ENCODE peak calls at places on chromosomes 12 and 14, in eight cellular contexts. K is ovary, C is breast epithelium, B is IMR-90, V is adrenal gland, W is GM12878, D is stomach, I is tibial nerve. J is an unnamed sample.
A peak's percentile ranks its signal among the peaks of the same experiment; 100 is the strongest.

GRCh38 chr12:96383991-96384390 is 16.2 kb downstream of the CDK17 start:
- DNase-seq in K (no peak), C (no peak), B (no peak), V (no peak), W (no peak), D (no peak), I (no peak), J (no peak)

GRCh38 chr14:33979613-33980276 is 28.9 kb upstream of the EGLN3 start:
- DNase-seq in K (no peak), C (no peak), B (no peak), V (no peak), W (peak; percentile 43), D (no peak), I (no peak), J (no peak)

GRCh38 chr12:2691001-2691339 is 103.8 kb upstream of the FKBP4 start:
- DNase-seq in K (no peak), C (no peak), B (peak; percentile 7), V (peak; percentile 22), W (no peak), D (no peak), I (no peak), J (no peak)

GRCh38 chr14:103483600-103483999 is 39.0 kb downstream of the CKB start:
- DNase-seq in K (no peak), C (no peak), B (peak; percentile 98), V (peak; percentile 84), W (no peak), D (peak; percentile 34), I (no peak), J (no peak)

GRCh38 chr12:53991077-53991460 is 6.1 kb downstream of the HOXC10 start:
- DNase-seq in K (no peak), C (no peak), B (no peak), V (no peak), W (no peak), D (no peak), I (no peak), J (no peak)

GRCh38 chr12:62767946-62768345 is 167.0 kb downstream of the PPM1H start:
- DNase-seq in K (no peak), C (no peak), B (no peak), V (no peak), W (no peak), D (no peak), I (no peak), J (no peak)

GRCh38 chr12:124039276-124039675 is 66.3 kb downstream of the ZNF664 start:
- DNase-seq in K (no peak), C (no peak), B (peak; percentile 57), V (no peak), W (no peak), D (no peak), I (no peak), J (no peak)

GRCh38 chr12:108525681-108526080 is 10.6 kb downstream of the FICD start:
- DNase-seq in K (no peak), C (no peak), B (peak; percentile 86), V (peak; percentile 45), W (no peak), D (no peak), I (no peak), J (no peak)

GRCh38 chr12:109299849-109300248 is 9.2 kb downstream of the FOXN4 start:
- DNase-seq in K (no peak), C (no peak), B (no peak), V (no peak), W (no peak), D (no peak), I (no peak), J (no peak)

GRCh38 chr12:80634903-80635302 is 72.5 kb upstream of the MYF6 start:
- DNase-seq in K (no peak), C (no peak), B (no peak), V (no peak), W (no peak), D (no peak), I (no peak), J (no peak)

GRCh38 chr12:30457621-30458289 is 237.9 kb downstream of the IPO8 start:
- DNase-seq in K (no peak), C (no peak), B (peak; percentile 64), V (peak; percentile 10), W (no peak), D (no peak), I (peak; percentile 11), J (no peak)

GRCh38 chr14:68335312-68335711 is 457.6 kb downstream of the ZFP36L1 start:
- DNase-seq in K (no peak), C (no peak), B (no peak), V (no peak), W (no peak), D (no peak), I (no peak), J (no peak)

GRCh38 chr12:47990351-47991105 is 13.7 kb downstream of the COL2A1 start:
- DNase-seq in K (peak; percentile 6), C (peak; percentile 2), B (peak; percentile 35), V (no peak), W (peak; percentile 58), D (no peak), I (no peak), J (no peak)

GRCh38 chr14:47536341-47536740 is 139.1 kb downstream of the MDGA2 start:
- DNase-seq in K (no peak), C (no peak), B (no peak), V (no peak), W (no peak), D (no peak), I (no peak), J (no peak)

GRCh38 chr12:11706509-11707331 is 57.2 kb downstream of the ETV6 start:
- DNase-seq in K (no peak), C (no peak), B (peak; percentile 39), V (no peak), W (no peak), D (no peak), I (no peak), J (no peak)

GRCh38 chr12:16307843-16308475 is 30.5 kb upstream of the SLC15A5 start:
- DNase-seq in K (no peak), C (no peak), B (no peak), V (no peak), W (no peak), D (no peak), I (no peak), J (no peak)

GRCh38 chr14:69710378-69710777 is 56.6 kb upstream of the SRSF5 start:
- DNase-seq in K (no peak), C (no peak), B (no peak), V (no peak), W (no peak), D (no peak), I (no peak), J (no peak)

GRCh38 chr14:69712217-69712565 is 54.8 kb upstream of the SRSF5 start:
- DNase-seq in K (no peak), C (no peak), B (no peak), V (no peak), W (no peak), D (no peak), I (no peak), J (no peak)

GRCh38 chr14:69711471-69712216 is 55.3 kb upstream of the SRSF5 start:
- DNase-seq in K (no peak), C (no peak), B (no peak), V (peak; percentile 40), W (no peak), D (no peak), I (no peak), J (no peak)

GRCh38 chr14:69712637-69713088 is 54.3 kb upstream of the SRSF5 start:
- DNase-seq in K (peak; percentile 33), C (no peak), B (no peak), V (peak; percentile 64), W (no peak), D (peak; percentile 70), I (peak; percentile 44), J (no peak)

DNA sequence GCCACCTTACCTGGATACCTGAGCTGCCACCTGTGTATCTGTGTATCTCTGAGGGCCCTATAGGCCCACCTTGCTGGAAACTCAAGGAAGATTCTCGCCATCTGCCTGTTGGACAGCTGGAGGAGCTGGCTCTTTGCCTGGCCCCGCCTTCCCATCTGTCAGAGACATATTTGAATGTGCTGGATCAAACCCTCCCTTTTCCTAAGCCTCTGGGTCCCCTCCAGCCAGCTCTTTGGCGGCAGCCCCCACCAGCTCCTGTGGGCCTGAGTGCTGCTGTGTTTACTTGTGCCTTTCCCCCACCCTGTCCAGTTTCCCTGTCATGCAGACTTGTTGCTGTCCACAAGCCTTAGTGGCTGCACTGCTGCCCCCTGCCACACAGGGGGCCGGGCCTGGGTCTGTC is 55.9 kb upstream of the SRSF5 start:
- DNase-seq in K (peak; percentile 71), C (no peak), B (peak; percentile 17), V (peak; percentile 44), W (no peak), D (no peak), I (no peak), J (no peak)
- H3K27ac ChIP-seq in K (no peak overlapping the region), C (peak overlapping the region; percentile 85), B (no peak overlapping the region), V (peak overlapping the region; percentile 64), W (no peak overlapping the region), D (peak overlapping the region; percentile 67), I (no peak overlapping the region), J (peak overlapping the region; percentile 82)

GRCh38 chr12:52027085-52027843 is 20.5 kb downstream of the TAMALIN start:
- DNase-seq in K (no peak), C (no peak), B (no peak), V (no peak), W (no peak), D (no peak), I (no peak), J (no peak)

GRCh38 chr12:52025301-52026172 is 18.8 kb downstream of the TAMALIN start:
- DNase-seq in K (peak; percentile 93), C (peak; percentile 84), B (peak; percentile 77), V (peak; percentile 94), W (peak; percentile 45), D (peak; percentile 90), I (peak; percentile 97), J (no peak)

GRCh38 chr12:52023182-52023975 is 16.6 kb downstream of the TAMALIN start:
- DNase-seq in K (peak; percentile 91), C (peak; percentile 90), B (peak; percentile 56), V (peak; percentile 89), W (no peak), D (peak; percentile 93), I (peak; percentile 88), J (no peak)

GRCh38 chr12:52023976-52024688 is 17.4 kb downstream of the TAMALIN start:
- DNase-seq in K (no peak), C (no peak), B (no peak), V (no peak), W (no peak), D (no peak), I (no peak), J (no peak)

GRCh38 chr12:52026267-52026666 is 19.5 kb downstream of the TAMALIN start:
- DNase-seq in K (no peak), C (no peak), B (no peak), V (no peak), W (no peak), D (no peak), I (no peak), J (no peak)
- H3K36me3 ChIP-seq in K (no peaks in the 10 kb centered on the region), C (no peaks in the 10 kb centered on the region), B (no peaks in the 10 kb centered on the region), V (no peaks in the 10 kb centered on the region), W (no peaks in the 10 kb centered on the region), D (no peaks in the 10 kb centered on the region), I (no peaks in the 10 kb centered on the region), J (no peaks in the 10 kb centered on the region)

GRCh38 chr14:99479903-99480855 is 480 bp downstream of the SETD3 start:
- DNase-seq in K (peak; percentile 56), C (peak; percentile 55), B (peak; percentile 65), V (peak; percentile 72), W (no peak), D (peak; percentile 54), I (peak; percentile 31), J (peak; percentile 49)
- TF ChIP-seq POLR2A in K (peak; percentile 43), C (no peak), B (peak; percentile 66), V (no peak), W (peak; percentile 59), D (no peak), I (no peak), J (no peak)

DNA sequence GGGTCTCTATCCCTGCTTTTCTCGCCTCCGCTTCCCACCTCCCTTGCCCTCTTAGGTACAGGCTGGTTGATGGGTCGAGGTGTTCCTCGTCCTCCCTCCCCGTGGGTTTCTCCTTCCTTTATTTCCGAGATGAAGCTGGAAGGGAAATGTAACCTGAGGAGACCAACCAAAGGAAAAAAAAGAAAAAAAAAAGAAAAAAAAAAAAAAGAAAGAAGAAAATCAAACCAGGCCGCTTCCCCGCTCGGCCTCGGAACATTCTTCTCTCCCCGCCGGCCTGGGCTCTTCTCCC is 1.7 kb upstream of the NFATC4 start:
- DNase-seq in K (no peak), C (no peak), B (no peak), V (no peak), W (no peak), D (no peak), I (no peak), J (no peak)
- H3K27ac ChIP-seq in K (peak overlapping the region; percentile 96), C (peak overlapping the region; percentile 93), B (peak overlapping the region; percentile 98), V (peak overlapping the region; percentile 94), W (no peak overlapping the region), D (peak overlapping the region; percentile 92), I (peak overlapping the region; percentile 86), J (peak overlapping the region; percentile 90)